ENCODE peak calls at places on chromosomes 1 and 21, in eight cellular contexts. One of them, this sample, is unnamed.

GRCh38 chr1:169892819-169893644 is 664 bp downstream of the SCYL3 start:
- DNase-seq in globus pallidus: no peak
- DNase-seq in AG09309: no peak
- DNase-seq in HS-5: no peak
- DNase-seq in NCI-H2081 treated with DMSO at 0.1 percent for 48 hours: no peak
- DNase-seq in kidney glomerular epithelial cell: peak
- DNase-seq in EL: peak
- DNase-seq in aorta: peak
- DNase-seq in this sample: peak

GRCh38 chr1:183472488-183473285 is at the start of gene SMG7:
- DNase-seq in globus pallidus: no peak
- DNase-seq in AG09309: no peak
- DNase-seq in HS-5: no peak
- DNase-seq in NCI-H2081 treated with DMSO at 0.1 percent for 48 hours: no peak
- DNase-seq in kidney glomerular epithelial cell: no peak
- DNase-seq in EL: peak
- DNase-seq in aorta: peak
- DNase-seq in this sample: peak

GRCh38 chr1:233328661-233329498 is 1.4 kb downstream of the MAP3K21 start:
- DNase-seq in globus pallidus: no peak
- DNase-seq in AG09309: no peak
- DNase-seq in HS-5: no peak
- DNase-seq in NCI-H2081 treated with DMSO at 0.1 percent for 48 hours: no peak
- DNase-seq in kidney glomerular epithelial cell: peak
- DNase-seq in EL: no peak
- DNase-seq in aorta: peak
- DNase-seq in this sample: no peak

GRCh38 chr1:24178404-24178803 is 8.7 kb downstream of the IFNLR1 start:
- DNase-seq in globus pallidus: no peak
- DNase-seq in AG09309: no peak
- DNase-seq in HS-5: no peak
- DNase-seq in NCI-H2081 treated with DMSO at 0.1 percent for 48 hours: no peak
- DNase-seq in kidney glomerular epithelial cell: no peak
- DNase-seq in EL: no peak
- DNase-seq in aorta: no peak
- DNase-seq in this sample: no peak

GRCh38 chr1:158179301-158180041 is 1.2 kb upstream of the CD1D start:
- DNase-seq in globus pallidus: no peak
- DNase-seq in AG09309: no peak
- DNase-seq in HS-5: no peak
- DNase-seq in NCI-H2081 treated with DMSO at 0.1 percent for 48 hours: no peak
- DNase-seq in kidney glomerular epithelial cell: no peak
- DNase-seq in EL: no peak
- DNase-seq in aorta: no peak
- DNase-seq in this sample: no peak

GRCh38 chr1:115829023-115829674 is 11.8 kb downstream of the NHLH2 start:
- DNase-seq in globus pallidus: no peak
- DNase-seq in AG09309: peak
- DNase-seq in HS-5: peak
- DNase-seq in NCI-H2081 treated with DMSO at 0.1 percent for 48 hours: no peak
- DNase-seq in kidney glomerular epithelial cell: peak
- DNase-seq in EL: peak
- DNase-seq in aorta: peak
- DNase-seq in this sample: peak

GRCh38 chr1:183148599-183148998 is 37.5 kb upstream of the LAMC2 start:
- DNase-seq in globus pallidus: no peak
- DNase-seq in AG09309: no peak
- DNase-seq in HS-5: no peak
- DNase-seq in NCI-H2081 treated with DMSO at 0.1 percent for 48 hours: no peak
- DNase-seq in kidney glomerular epithelial cell: peak
- DNase-seq in EL: peak
- DNase-seq in aorta: no peak
- DNase-seq in this sample: no peak

GRCh38 chr1:57424231-57425027 is 569 bp upstream of the DAB1 start:
- DNase-seq in globus pallidus: no peak
- DNase-seq in AG09309: no peak
- DNase-seq in HS-5: no peak
- DNase-seq in NCI-H2081 treated with DMSO at 0.1 percent for 48 hours: no peak
- DNase-seq in kidney glomerular epithelial cell: peak
- DNase-seq in EL: peak
- DNase-seq in aorta: no peak
- DNase-seq in this sample: peak

GRCh38 chr1:54623216-54624007 is at the start of gene FAM151A:
- DNase-seq in globus pallidus: no peak
- DNase-seq in AG09309: no peak
- DNase-seq in HS-5: no peak
- DNase-seq in NCI-H2081 treated with DMSO at 0.1 percent for 48 hours: no peak
- DNase-seq in kidney glomerular epithelial cell: no peak
- DNase-seq in EL: no peak
- DNase-seq in aorta: peak
- DNase-seq in this sample: peak

GRCh38 chr1:114718661-114719423 is 2.3 kb upstream of the NRAS start:
- DNase-seq in globus pallidus: no peak
- DNase-seq in AG09309: no peak
- DNase-seq in HS-5: peak
- DNase-seq in NCI-H2081 treated with DMSO at 0.1 percent for 48 hours: no peak
- DNase-seq in kidney glomerular epithelial cell: no peak
- DNase-seq in EL: peak
- DNase-seq in aorta: no peak
- DNase-seq in this sample: no peak

GRCh38 chr1:1847061-1847460 is 43.8 kb downstream of the GNB1 start:
- DNase-seq in globus pallidus: peak
- DNase-seq in AG09309: no peak
- DNase-seq in HS-5: no peak
- DNase-seq in NCI-H2081 treated with DMSO at 0.1 percent for 48 hours: no peak
- DNase-seq in kidney glomerular epithelial cell: no peak
- DNase-seq in EL: no peak
- DNase-seq in aorta: no peak
- DNase-seq in this sample: no peak

GRCh38 chr1:11062965-11063401 is 3.2 kb upstream of the SRM start:
- DNase-seq in globus pallidus: no peak
- DNase-seq in AG09309: peak
- DNase-seq in HS-5: no peak
- DNase-seq in NCI-H2081 treated with DMSO at 0.1 percent for 48 hours: no peak
- DNase-seq in kidney glomerular epithelial cell: no peak
- DNase-seq in EL: peak
- DNase-seq in aorta: no peak
- DNase-seq in this sample: no peak

GRCh38 chr1:155645024-155645423 is 35.0 kb downstream of the MSTO1 start:
- DNase-seq in globus pallidus: no peak
- DNase-seq in AG09309: no peak
- DNase-seq in HS-5: no peak
- DNase-seq in NCI-H2081 treated with DMSO at 0.1 percent for 48 hours: no peak
- DNase-seq in kidney glomerular epithelial cell: no peak
- DNase-seq in EL: peak
- DNase-seq in aorta: no peak
- DNase-seq in this sample: no peak

GRCh38 chr1:49626474-49626873 is 397.3 kb downstream of the AGBL4 start:
- DNase-seq in globus pallidus: no peak
- DNase-seq in AG09309: no peak
- DNase-seq in HS-5: no peak
- DNase-seq in NCI-H2081 treated with DMSO at 0.1 percent for 48 hours: no peak
- DNase-seq in kidney glomerular epithelial cell: no peak
- DNase-seq in EL: no peak
- DNase-seq in aorta: no peak
- DNase-seq in this sample: no peak

GRCh38 chr1:88407248-88407647 is 276.8 kb upstream of the PKN2 start:
- DNase-seq in globus pallidus: no peak
- DNase-seq in AG09309: no peak
- DNase-seq in HS-5: no peak
- DNase-seq in NCI-H2081 treated with DMSO at 0.1 percent for 48 hours: no peak
- DNase-seq in kidney glomerular epithelial cell: no peak
- DNase-seq in EL: no peak
- DNase-seq in aorta: no peak
- DNase-seq in this sample: no peak

GRCh38 chr1:10495942-10496341 is 21.2 kb downstream of the PEX14 start:
- DNase-seq in globus pallidus: no peak
- DNase-seq in AG09309: no peak
- DNase-seq in HS-5: no peak
- DNase-seq in NCI-H2081 treated with DMSO at 0.1 percent for 48 hours: no peak
- DNase-seq in kidney glomerular epithelial cell: peak
- DNase-seq in EL: no peak
- DNase-seq in aorta: no peak
- DNase-seq in this sample: no peak

GRCh38 chr1:220129479-220130210 is 35.7 kb downstream of the IARS2 start:
- DNase-seq in globus pallidus: no peak
- DNase-seq in AG09309: no peak
- DNase-seq in HS-5: no peak
- DNase-seq in NCI-H2081 treated with DMSO at 0.1 percent for 48 hours: no peak
- DNase-seq in kidney glomerular epithelial cell: no peak
- DNase-seq in EL: no peak
- DNase-seq in aorta: no peak
- DNase-seq in this sample: no peak

GRCh38 chr1:205925730-205926129 is 17.5 kb downstream of the SLC26A9 start:
- DNase-seq in globus pallidus: no peak
- DNase-seq in AG09309: peak
- DNase-seq in HS-5: peak
- DNase-seq in NCI-H2081 treated with DMSO at 0.1 percent for 48 hours: no peak
- DNase-seq in kidney glomerular epithelial cell: peak
- DNase-seq in EL: peak
- DNase-seq in aorta: no peak
- DNase-seq in this sample: no peak

GRCh38 chr1:182971219-182971618 is 18.3 kb upstream of the SHCBP1L start:
- DNase-seq in globus pallidus: no peak
- DNase-seq in AG09309: no peak
- DNase-seq in HS-5: no peak
- DNase-seq in NCI-H2081 treated with DMSO at 0.1 percent for 48 hours: no peak
- DNase-seq in kidney glomerular epithelial cell: no peak
- DNase-seq in EL: no peak
- DNase-seq in aorta: no peak
- DNase-seq in this sample: no peak

GRCh38 chr1:228993106-228993505 is 257.8 kb downstream of the RHOU start:
- DNase-seq in globus pallidus: peak
- DNase-seq in AG09309: no peak
- DNase-seq in HS-5: no peak
- DNase-seq in NCI-H2081 treated with DMSO at 0.1 percent for 48 hours: no peak
- DNase-seq in kidney glomerular epithelial cell: no peak
- DNase-seq in EL: no peak
- DNase-seq in aorta: no peak
- DNase-seq in this sample: no peak

GRCh38 chr1:218686258-218686657 is 341.1 kb downstream of the TGFB2 start:
- DNase-seq in globus pallidus: no peak
- DNase-seq in AG09309: peak
- DNase-seq in HS-5: no peak
- DNase-seq in NCI-H2081 treated with DMSO at 0.1 percent for 48 hours: no peak
- DNase-seq in kidney glomerular epithelial cell: peak
- DNase-seq in EL: peak
- DNase-seq in aorta: no peak
- DNase-seq in this sample: no peak

GRCh38 chr1:55640708-55641473 is 425.7 kb upstream of the USP24 start:
- DNase-seq in globus pallidus: peak
- DNase-seq in AG09309: peak
- DNase-seq in HS-5: no peak
- DNase-seq in NCI-H2081 treated with DMSO at 0.1 percent for 48 hours: no peak
- DNase-seq in kidney glomerular epithelial cell: no peak
- DNase-seq in EL: peak
- DNase-seq in aorta: peak
- DNase-seq in this sample: peak

GRCh38 chr1:184170719-184171118 is 119.2 kb downstream of the TSEN15 start:
- DNase-seq in globus pallidus: no peak
- DNase-seq in AG09309: no peak
- DNase-seq in HS-5: no peak
- DNase-seq in NCI-H2081 treated with DMSO at 0.1 percent for 48 hours: no peak
- DNase-seq in kidney glomerular epithelial cell: no peak
- DNase-seq in EL: no peak
- DNase-seq in aorta: no peak
- DNase-seq in this sample: no peak

GRCh38 chr1:57137980-57138379 is 172.2 kb upstream of the C8B start:
- DNase-seq in globus pallidus: no peak
- DNase-seq in AG09309: no peak
- DNase-seq in HS-5: no peak
- DNase-seq in NCI-H2081 treated with DMSO at 0.1 percent for 48 hours: no peak
- DNase-seq in kidney glomerular epithelial cell: no peak
- DNase-seq in EL: no peak
- DNase-seq in aorta: no peak
- DNase-seq in this sample: no peak

GRCh38 chr21:36744560-36745231 is 45.8 kb downstream of the SIM2 start:
- DNase-seq in globus pallidus: no peak
- DNase-seq in AG09309: no peak
- DNase-seq in HS-5: no peak
- DNase-seq in NCI-H2081 treated with DMSO at 0.1 percent for 48 hours: peak
- DNase-seq in kidney glomerular epithelial cell: no peak
- DNase-seq in EL: no peak
- DNase-seq in aorta: peak
- DNase-seq in this sample: no peak

GRCh38 chr1:24297187-24297851 is 21.8 kb upstream of the GRHL3 start:
- DNase-seq in globus pallidus: no peak
- DNase-seq in AG09309: no peak
- DNase-seq in HS-5: no peak
- DNase-seq in NCI-H2081 treated with DMSO at 0.1 percent for 48 hours: no peak
- DNase-seq in kidney glomerular epithelial cell: no peak
- DNase-seq in EL: no peak
- DNase-seq in aorta: no peak
- DNase-seq in this sample: no peak

GRCh38 chr1:192516776-192517297 is 58.7 kb upstream of the RGS1 start:
- DNase-seq in globus pallidus: peak
- DNase-seq in AG09309: peak
- DNase-seq in HS-5: no peak
- DNase-seq in NCI-H2081 treated with DMSO at 0.1 percent for 48 hours: no peak
- DNase-seq in kidney glomerular epithelial cell: no peak
- DNase-seq in EL: no peak
- DNase-seq in aorta: no peak
- DNase-seq in this sample: no peak

GRCh38 chr1:220137006-220137794 is 43.3 kb downstream of the IARS2 start:
- DNase-seq in globus pallidus: no peak
- DNase-seq in AG09309: no peak
- DNase-seq in HS-5: no peak
- DNase-seq in NCI-H2081 treated with DMSO at 0.1 percent for 48 hours: peak
- DNase-seq in kidney glomerular epithelial cell: no peak
- DNase-seq in EL: no peak
- DNase-seq in aorta: no peak
- DNase-seq in this sample: no peak

GRCh38 chr1:228073870-228074545 is 8.5 kb upstream of the ARF1 start:
- DNase-seq in globus pallidus: no peak
- DNase-seq in AG09309: no peak
- DNase-seq in HS-5: no peak
- DNase-seq in NCI-H2081 treated with DMSO at 0.1 percent for 48 hours: no peak
- DNase-seq in kidney glomerular epithelial cell: no peak
- DNase-seq in EL: no peak
- DNase-seq in aorta: peak
- DNase-seq in this sample: peak

GRCh38 chr1:67162954-67163353 is 3.3 kb upstream of the IL23R start:
- DNase-seq in globus pallidus: no peak
- DNase-seq in AG09309: no peak
- DNase-seq in HS-5: peak
- DNase-seq in NCI-H2081 treated with DMSO at 0.1 percent for 48 hours: no peak
- DNase-seq in kidney glomerular epithelial cell: peak
- DNase-seq in EL: peak
- DNase-seq in aorta: no peak
- DNase-seq in this sample: no peak

GRCh38 chr1:156407344-156407743 is 38.3 kb downstream of the RHBG start:
- DNase-seq in globus pallidus: peak
- DNase-seq in AG09309: no peak
- DNase-seq in HS-5: no peak
- DNase-seq in NCI-H2081 treated with DMSO at 0.1 percent for 48 hours: no peak
- DNase-seq in kidney glomerular epithelial cell: no peak
- DNase-seq in EL: no peak
- DNase-seq in aorta: no peak
- DNase-seq in this sample: no peak

GRCh38 chr1:196858811-196859210 is 29.0 kb upstream of the CFHR4 start:
- DNase-seq in globus pallidus: no peak
- DNase-seq in AG09309: no peak
- DNase-seq in HS-5: no peak
- DNase-seq in NCI-H2081 treated with DMSO at 0.1 percent for 48 hours: no peak
- DNase-seq in kidney glomerular epithelial cell: no peak
- DNase-seq in EL: no peak
- DNase-seq in aorta: no peak
- DNase-seq in this sample: no peak

GRCh38 chr1:36446261-36446660 is 4.0 kb downstream of the OSCP1 start:
- DNase-seq in globus pallidus: no peak
- DNase-seq in AG09309: no peak
- DNase-seq in HS-5: no peak
- DNase-seq in NCI-H2081 treated with DMSO at 0.1 percent for 48 hours: no peak
- DNase-seq in kidney glomerular epithelial cell: no peak
- DNase-seq in EL: no peak
- DNase-seq in aorta: no peak
- DNase-seq in this sample: no peak

GRCh38 chr1:24555591-24556413 is at the start of gene NCMAP:
- DNase-seq in globus pallidus: no peak
- DNase-seq in AG09309: no peak
- DNase-seq in HS-5: no peak
- DNase-seq in NCI-H2081 treated with DMSO at 0.1 percent for 48 hours: no peak
- DNase-seq in kidney glomerular epithelial cell: no peak
- DNase-seq in EL: no peak
- DNase-seq in aorta: no peak
- DNase-seq in this sample: no peak

This sample was measured in Right ventricle myocardium superior.